ENCODE peak calls at places on chromosome 2, in six cellular contexts. M is NCI-H1092, I is brain microvascular endothelial cell, L is esophagus squamous epithelium, O is transverse colon, G is OCI-LY7. Q is an unnamed sample.

GRCh38 chr2:85437488-85438290 is 19.2 kb downstream of the SH2D6 start:
- DNase-seq in M (peak), I (peak), L (no peak), O (peak), G (peak), Q (no peak)

GRCh38 chr2:74374509-74375205 is 5.5 kb downstream of the DCTN1 start:
- DNase-seq in M (peak), I (peak), L (no peak), O (peak), G (no peak), Q (no peak)

GRCh38 chr2:60302377-60303126 is 250.9 kb downstream of the BCL11A start:
- DNase-seq in M (no peak), I (no peak), L (no peak), O (no peak), G (peak), Q (no peak)

GRCh38 chr2:148517296-148517695 is 127.3 kb upstream of the EPC2 start:
- DNase-seq in M (no peak), I (no peak), L (no peak), O (no peak), G (no peak), Q (no peak)

GRCh38 chr2:9704600-9704999 is 73.8 kb upstream of the YWHAQ start:
- DNase-seq in M (no peak), I (no peak), L (no peak), O (no peak), G (no peak), Q (no peak)

GRCh38 chr2:43737097-43737854 is 36.6 kb upstream of the DYNC2LI1 start:
- DNase-seq in M (no peak), I (peak), L (no peak), O (no peak), G (no peak), Q (no peak)

GRCh38 chr2:71545572-71546274 is 92.4 kb downstream of the DYSF start:
- DNase-seq in M (peak), I (peak), L (no peak), O (peak), G (peak), Q (no peak)

GRCh38 chr2:64498438-64498837 is 25.7 kb upstream of the AFTPH start:
- DNase-seq in M (no peak), I (no peak), L (no peak), O (no peak), G (no peak), Q (no peak)

GRCh38 chr2:127778447-127778846 is 32.5 kb downstream of the WDR33 start:
- DNase-seq in M (no peak), I (no peak), L (no peak), O (no peak), G (no peak), Q (no peak)

GRCh38 chr2:233650981-233651380 is 14.7 kb downstream of the UGT1A10 start:
- DNase-seq in M (no peak), I (no peak), L (no peak), O (peak), G (no peak), Q (no peak)

GRCh38 chr2:223545406-223545805 is 56.8 kb downstream of the SCG2 start:
- DNase-seq in M (no peak), I (no peak), L (no peak), O (no peak), G (no peak), Q (no peak)

GRCh38 chr2:67952066-67952465 is 110.7 kb downstream of the C1D start:
- DNase-seq in M (no peak), I (no peak), L (no peak), O (no peak), G (no peak), Q (no peak)

GRCh38 chr2:68722712-68723111 is 11.9 kb upstream of the ARHGAP25 start:
- DNase-seq in M (no peak), I (no peak), L (no peak), O (no peak), G (peak), Q (no peak)